ENCODE peak calls at places on chromosomes 3 and 15, in eight cellular contexts. F, T, C, X, B, U, Q and N are unnamed samples.
A peak's percentile ranks its signal among the peaks of the same experiment; 100 is the strongest.

GRCh38 chr15:34810455-34811146 is 15.3 kb upstream of the ACTC1 start:
- DNase-seq in F (peak; percentile 85), T (no peak), C (no peak), X (no peak), B (no peak), U (no peak), Q (no peak), N (no peak)

GRCh38 chr3:81602781-81603180 is 158.7 kb downstream of the GBE1 start:
- DNase-seq in F (no peak), T (no peak), C (no peak), X (no peak), B (no peak), U (no peak), Q (no peak), N (no peak)

GRCh38 chr15:37101634-37102314 is 1.4 kb upstream of the MEIS2 start:
- DNase-seq in F (peak; percentile 82), T (peak; percentile 93), C (peak; percentile 51), X (peak; percentile 74), B (peak; percentile 81), U (no peak), Q (peak; percentile 79), N (peak; percentile 85)

GRCh38 chr3:8052599-8053185 is 448.9 kb upstream of the LMCD1 start:
- DNase-seq in F (no peak), T (no peak), C (no peak), X (no peak), B (no peak), U (no peak), Q (no peak), N (no peak)

GRCh38 chr15:86231864-86232801 is 152.5 kb downstream of the AGBL1 start:
- DNase-seq in F (peak; percentile 36), T (no peak), C (peak; percentile 12), X (no peak), B (no peak), U (no peak), Q (no peak), N (no peak)

GRCh38 chr3:195698325-195699147 is 22.2 kb upstream of the MUC20 start:
- DNase-seq in F (no peak), T (no peak), C (no peak), X (no peak), B (no peak), U (peak; percentile 93), Q (no peak), N (no peak)

GRCh38 chr3:149352556-149352955 is 19.1 kb upstream of the TM4SF18 start:
- DNase-seq in F (peak; percentile 82), T (peak; percentile 62), C (peak; percentile 67), X (peak; percentile 57), B (peak; percentile 54), U (no peak), Q (peak; percentile 62), N (peak; percentile 66)

GRCh38 chr15:45157974-45158373 is 28.2 kb downstream of the DUOX1 start:
- DNase-seq in F (no peak), T (no peak), C (no peak), X (no peak), B (no peak), U (no peak), Q (no peak), N (no peak)

GRCh38 chr15:63189955-63190691 is 717 bp downstream of the RAB8B start:
- DNase-seq in F (no peak), T (no peak), C (no peak), X (no peak), B (no peak), U (no peak), Q (no peak), N (no peak)

DNA sequence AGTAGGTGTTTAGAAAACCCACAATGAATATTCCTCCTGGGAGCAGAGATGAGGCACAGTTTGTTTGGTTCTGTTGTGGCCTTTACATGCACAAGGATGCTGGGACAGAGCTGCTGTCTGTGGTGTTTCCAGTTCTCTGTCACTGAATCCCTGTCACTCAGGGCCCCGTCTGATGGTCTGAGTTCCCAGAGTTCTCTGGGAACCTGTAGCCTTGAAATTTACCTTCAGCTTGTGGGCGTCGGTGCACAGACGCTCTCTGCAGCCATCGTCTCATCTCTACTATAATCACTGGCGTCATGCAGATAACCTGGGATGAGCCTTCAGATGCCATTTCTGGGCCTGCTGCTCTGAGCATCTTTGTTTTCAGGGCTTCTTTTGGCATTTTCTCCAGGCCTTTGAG is 81.9 kb downstream of the LRRK1 start:
- DNase-seq in F (no peak), T (no peak), C (no peak), X (no peak), B (no peak), U (peak; percentile 62), Q (no peak), N (no peak)
- TF ChIP-seq EP300 in F (no peak), T (no peak), C (no peak), X (no peak), B (no peak), U (no peak), Q (no peak), N (no peak)

GRCh38 chr3:142724682-142725351 is 983 bp downstream of the TRPC1 start:
- DNase-seq in F (peak; percentile 78), T (peak; percentile 71), C (peak; percentile 68), X (no peak), B (peak; percentile 59), U (no peak), Q (peak; percentile 36), N (peak; percentile 63)
- H3K27ac ChIP-seq in F (peak overlapping the region; percentile 95), T (peak overlapping the region; percentile 94), C (peak overlapping the region; percentile 92), X (peak overlapping the region; percentile 94), B (peak overlapping the region; percentile 96), U (peak overlapping the region; percentile 95), Q (peak overlapping the region; percentile 89), N (peak overlapping the region; percentile 96)

GRCh38 chr15:40328176-40328575 is 4.7 kb downstream of the INAFM2 start:
- DNase-seq in F (no peak), T (no peak), C (no peak), X (no peak), B (no peak), U (no peak), Q (no peak), N (no peak)
- H3K4me1 ChIP-seq in F (peaks cover 6% of the 10 kb centered on the region), T (peaks cover 91% of the 10 kb centered on the region), C (peaks cover 24% of the 10 kb centered on the region), X (peaks cover 12% of the 10 kb centered on the region), B (peaks cover 14% of the 10 kb centered on the region), U (peaks cover 87% of the 10 kb centered on the region), Q (peaks cover 46% of the 10 kb centered on the region), N (peaks cover 23% of the 10 kb centered on the region)

DNA sequence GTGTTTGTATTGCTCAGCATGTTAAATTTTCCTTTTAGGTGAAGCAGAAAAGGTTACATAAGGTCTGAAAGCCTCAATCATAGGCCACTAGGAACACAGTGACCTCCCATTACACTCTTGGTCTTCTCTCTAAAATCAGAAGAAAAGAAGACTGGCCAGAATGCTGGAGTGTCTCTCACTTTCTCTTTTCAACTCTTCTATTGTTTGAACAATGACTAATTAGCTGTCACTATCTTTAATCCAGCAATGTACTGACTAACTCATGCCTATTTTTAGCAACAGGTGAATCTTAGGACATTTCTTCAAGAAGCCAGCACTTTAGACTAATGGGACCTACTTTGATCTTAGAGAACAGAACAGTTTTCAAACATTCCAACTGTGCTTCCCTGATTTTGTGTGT is 142.8 kb downstream of the TGFBR2 start:
- DNase-seq in F (no peak), T (no peak), C (no peak), X (no peak), B (no peak), U (no peak), Q (no peak), N (no peak)
- TF ChIP-seq EP300 in F (no peak), T (no peak), C (no peak), X (no peak), B (no peak), U (no peak), Q (no peak), N (no peak)

DNA sequence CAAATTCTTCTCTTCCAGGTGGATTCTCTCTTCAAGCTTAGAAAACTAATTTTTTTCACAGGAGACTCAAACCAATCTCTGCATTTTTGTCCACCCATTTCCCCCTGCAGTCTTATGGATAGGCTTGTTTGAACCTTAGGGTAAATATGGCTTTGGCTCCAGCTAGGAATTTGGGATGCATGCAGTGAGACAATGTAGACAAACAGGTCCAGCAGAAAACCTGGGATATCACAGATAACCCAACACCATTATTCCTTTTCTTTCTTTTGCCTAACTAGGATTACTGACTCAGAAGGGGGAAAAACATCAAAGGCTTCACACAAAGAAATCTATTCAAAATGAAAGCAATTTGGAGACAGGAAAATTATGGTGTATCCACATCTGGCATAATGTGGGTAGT is 11.2 kb upstream of the SEMA5B start:
- DNase-seq in F (no peak), T (no peak), C (no peak), X (no peak), B (no peak), U (no peak), Q (no peak), N (no peak)
- H3K27ac ChIP-seq in F (no peak overlapping the region), T (no peak overlapping the region), C (no peak overlapping the region), X (no peak overlapping the region), B (no peak overlapping the region), U (no peak overlapping the region), Q (no peak overlapping the region), N (no peak overlapping the region)

GRCh38 chr3:133457465-133458067 is 57.7 kb downstream of the BFSP2 start:
- DNase-seq in F (peak; percentile 50), T (no peak), C (no peak), X (no peak), B (no peak), U (no peak), Q (peak; percentile 12), N (no peak)

GRCh38 chr3:133457025-133457424 is 57.2 kb downstream of the BFSP2 start:
- DNase-seq in F (no peak), T (no peak), C (no peak), X (no peak), B (no peak), U (no peak), Q (no peak), N (no peak)

GRCh38 chr3:133453383-133453782 is 53.5 kb downstream of the BFSP2 start:
- DNase-seq in F (no peak), T (no peak), C (no peak), X (no peak), B (no peak), U (no peak), Q (no peak), N (no peak)

GRCh38 chr3:133455281-133455680 is 55.4 kb downstream of the BFSP2 start:
- DNase-seq in F (no peak), T (no peak), C (no peak), X (no peak), B (no peak), U (no peak), Q (no peak), N (no peak)

GRCh38 chr3:133455960-133456359 is 56.1 kb downstream of the BFSP2 start:
- DNase-seq in F (no peak), T (no peak), C (no peak), X (no peak), B (no peak), U (no peak), Q (peak; percentile 15), N (no peak)
- H3K4me1 ChIP-seq in F (peaks cover 27% of the 10 kb centered on the region), T (peaks cover 11% of the 10 kb centered on the region), C (peaks cover 49% of the 10 kb centered on the region), X (peaks cover 3% of the 10 kb centered on the region), B (no peaks in the 10 kb centered on the region), U (peaks cover 13% of the 10 kb centered on the region), Q (no peaks in the 10 kb centered on the region), N (peaks cover 18% of the 10 kb centered on the region)